ENCODE peak calls at places on chromosome 1, in eight cellular contexts. I is AG04450; H is LoVo; F is heart left ventricle; W is progenitor cell of endocrine pancreas; X is RPMI7951; N is effector memory CD4-positive, alpha-beta T cell; L is HAP-1. Y is an unnamed sample.

GRCh38 chr1:17957588-17958267 is 149.9 kb upstream of the IGSF21 start:
- DNase-seq in I (no peak), H (no peak), F (no peak), W (no peak), X (no peak), N (no peak), L (no peak), Y (no peak)

GRCh38 chr1:158203693-158204457 is 23.2 kb downstream of the CD1D start:
- DNase-seq in I (peak), H (peak), F (no peak), W (no peak), X (peak), N (no peak), L (peak), Y (no peak)

GRCh38 chr1:119827010-119827409 is 15.8 kb upstream of the REG4 start:
- DNase-seq in I (no peak), H (no peak), F (no peak), W (no peak), X (peak), N (no peak), L (no peak), Y (no peak)

GRCh38 chr1:178818416-178818815 is 52.5 kb downstream of the ANGPTL1 start:
- DNase-seq in I (peak), H (no peak), F (no peak), W (no peak), X (no peak), N (no peak), L (no peak), Y (no peak)

GRCh38 chr1:83547903-83548302 is 451.0 kb downstream of the TTLL7 start:
- DNase-seq in I (no peak), H (no peak), F (no peak), W (no peak), X (no peak), N (no peak), L (no peak), Y (peak)

GRCh38 chr1:184593612-184594011 is 161.0 kb downstream of the EDEM3 start:
- DNase-seq in I (no peak), H (no peak), F (no peak), W (no peak), X (no peak), N (no peak), L (no peak), Y (no peak)

GRCh38 chr1:2583871-2584341 is 2.7 kb upstream of the PRXL2B start:
- DNase-seq in I (no peak), H (no peak), F (peak), W (no peak), X (no peak), N (no peak), L (no peak), Y (peak)

GRCh38 chr1:232317336-232317735 is 312.6 kb downstream of the SIPA1L2 start:
- DNase-seq in I (no peak), H (no peak), F (no peak), W (no peak), X (no peak), N (no peak), L (no peak), Y (no peak)

GRCh38 chr1:7278827-7279752 is 492.0 kb upstream of the VAMP3 start:
- DNase-seq in I (no peak), H (no peak), F (no peak), W (no peak), X (no peak), N (no peak), L (no peak), Y (no peak)

GRCh38 chr1:67052741-67053534 is 1.0 kb downstream of the SLC35D1 start:
- DNase-seq in I (no peak), H (peak), F (peak), W (no peak), X (peak), N (peak), L (peak), Y (peak)

GRCh38 chr1:233424727-233425222 is 97.3 kb downstream of the MAP3K21 start:
- DNase-seq in I (no peak), H (no peak), F (no peak), W (no peak), X (no peak), N (no peak), L (no peak), Y (no peak)

GRCh38 chr1:156356875-156357534 is 12.0 kb upstream of the RHBG start:
- DNase-seq in I (no peak), H (peak), F (peak), W (peak), X (no peak), N (peak), L (peak), Y (peak)

GRCh38 chr1:213724640-213725536 is 262.9 kb upstream of the PROX1 start:
- DNase-seq in I (no peak), H (no peak), F (no peak), W (no peak), X (peak), N (no peak), L (no peak), Y (peak)

GRCh38 chr1:19582318-19582717 is 61.8 kb upstream of the NBL1 start:
- DNase-seq in I (no peak), H (peak), F (peak), W (peak), X (peak), N (peak), L (peak), Y (peak)

GRCh38 chr1:75707191-75707590 is 17.3 kb upstream of the ACADM start:
- DNase-seq in I (no peak), H (peak), F (no peak), W (no peak), X (no peak), N (no peak), L (no peak), Y (no peak)

GRCh38 chr1:152112101-152112884 is 3.0 kb downstream of the TCHH start:
- DNase-seq in I (no peak), H (no peak), F (no peak), W (no peak), X (no peak), N (no peak), L (no peak), Y (no peak)

GRCh38 chr1:154488942-154489341 is 13.1 kb upstream of the TDRD10 start:
- DNase-seq in I (no peak), H (no peak), F (no peak), W (no peak), X (no peak), N (no peak), L (no peak), Y (no peak)

GRCh38 chr1:18681423-18681835 is 50.8 kb downstream of the PAX7 start:
- DNase-seq in I (no peak), H (peak), F (no peak), W (no peak), X (peak), N (no peak), L (peak), Y (no peak)

GRCh38 chr1:31790641-31791091 is 25.2 kb downstream of the SPOCD1 start:
- DNase-seq in I (no peak), H (no peak), F (no peak), W (no peak), X (no peak), N (no peak), L (no peak), Y (peak)

GRCh38 chr1:67564193-67564592 is 120.8 kb upstream of the GADD45A start:
- DNase-seq in I (no peak), H (no peak), F (no peak), W (no peak), X (no peak), N (no peak), L (no peak), Y (peak)

GRCh38 chr1:13624526-13624925 is 40.9 kb downstream of the PDPN start:
- DNase-seq in I (no peak), H (no peak), F (no peak), W (no peak), X (no peak), N (no peak), L (no peak), Y (no peak)

GRCh38 chr1:42420911-42421585 is 34.8 kb downstream of the ZMYND12 start:
- DNase-seq in I (peak), H (peak), F (no peak), W (no peak), X (peak), N (no peak), L (peak), Y (no peak)

GRCh38 chr1:197776348-197777082 is 1.2 kb upstream of the DENND1B start:
- DNase-seq in I (no peak), H (no peak), F (no peak), W (no peak), X (peak), N (no peak), L (no peak), Y (no peak)

GRCh38 chr1:95723346-95723745 is 489.3 kb downstream of the RWDD3 start:
- DNase-seq in I (no peak), H (no peak), F (no peak), W (no peak), X (no peak), N (no peak), L (no peak), Y (no peak)

GRCh38 chr1:223276029-223276428 is 87.9 kb downstream of the SUSD4 start:
- DNase-seq in I (no peak), H (no peak), F (no peak), W (no peak), X (no peak), N (no peak), L (no peak), Y (no peak)

GRCh38 chr1:206131037-206131436 is 13.8 kb upstream of the AVPR1B start:
- DNase-seq in I (no peak), H (no peak), F (no peak), W (no peak), X (no peak), N (no peak), L (no peak), Y (no peak)

GRCh38 chr1:10759413-10760200 is 36.8 kb downstream of the CASZ1 start:
- DNase-seq in I (no peak), H (peak), F (no peak), W (no peak), X (no peak), N (no peak), L (no peak), Y (no peak)

GRCh38 chr1:65538013-65538578 is 117.6 kb downstream of the LEPR start:
- DNase-seq in I (no peak), H (no peak), F (no peak), W (no peak), X (no peak), N (no peak), L (no peak), Y (no peak)

GRCh38 chr1:29964718-29965533 is 728.6 kb downstream of the PTPRU start:
- DNase-seq in I (no peak), H (no peak), F (no peak), W (no peak), X (peak), N (no peak), L (no peak), Y (no peak)

GRCh38 chr1:55696181-55696580 is 481.0 kb upstream of the USP24 start:
- DNase-seq in I (peak), H (no peak), F (no peak), W (no peak), X (peak), N (no peak), L (no peak), Y (peak)

GRCh38 chr1:38486115-38486514 is 373.5 kb downstream of the RRAGC start:
- DNase-seq in I (no peak), H (no peak), F (no peak), W (no peak), X (no peak), N (no peak), L (peak), Y (no peak)

GRCh38 chr1:32533792-32534327 is 5.4 kb upstream of the ZBTB8A start:
- DNase-seq in I (no peak), H (no peak), F (no peak), W (no peak), X (no peak), N (no peak), L (no peak), Y (no peak)

GRCh38 chr1:47243910-47244309 is 11.9 kb upstream of the TAL1 start:
- DNase-seq in I (no peak), H (no peak), F (no peak), W (no peak), X (no peak), N (no peak), L (no peak), Y (no peak)

GRCh38 chr1:160521554-160521953 is 1.5 kb downstream of the SLAMF6 start:
- DNase-seq in I (no peak), H (no peak), F (no peak), W (no peak), X (no peak), N (no peak), L (no peak), Y (no peak)

GRCh38 chr1:198107041-198107440 is 49.8 kb upstream of the NEK7 start:
- DNase-seq in I (no peak), H (no peak), F (no peak), W (no peak), X (peak), N (no peak), L (no peak), Y (no peak)

Y was measured in psoas muscle.